ENCODE peak calls at places on chromosomes 5 and 9, in five cellular contexts. V is GM12878, Z is H1, E is SK-N-SH, B is HCT116. G is an unnamed sample.

GRCh38 chr9:130847306-130848217 is 12.5 kb downstream of the ABL1 start:
- DNase-seq in V (no peak), Z (no peak), E (peak; percentile 45), B (no peak), G (no peak)

GRCh38 chr5:54727874-54728273 is 210.3 kb downstream of the SNX18 start:
- DNase-seq in V (no peak), Z (no peak), E (no peak), B (no peak), G (no peak)

GRCh38 chr5:135213466-135214239 is 179.6 kb upstream of the PITX1 start:
- DNase-seq in V (no peak), Z (peak; percentile 39), E (no peak), B (no peak), G (no peak)

GRCh38 chr5:149439899-149440655 is 61.0 kb upstream of the IL17B start:
- DNase-seq in V (no peak), Z (no peak), E (peak; percentile 50), B (peak; percentile 95), G (peak; percentile 87)

GRCh38 chr5:171494452-171495121 is 75.1 kb downstream of the FGF18 start:
- DNase-seq in V (no peak), Z (peak; percentile 74), E (peak; percentile 86), B (peak; percentile 52), G (no peak)

GRCh38 chr5:90747175-90747574 is 188.6 kb downstream of the ADGRV1 start:
- DNase-seq in V (no peak), Z (no peak), E (no peak), B (peak; percentile 6), G (no peak)

GRCh38 chr9:121660367-121660766 is 8.9 kb downstream of the DAB2IP start:
- DNase-seq in V (no peak), Z (no peak), E (no peak), B (no peak), G (no peak)

GRCh38 chr5:159837860-159838259 is 78.4 kb upstream of the ADRA1B start:
- DNase-seq in V (no peak), Z (no peak), E (no peak), B (no peak), G (no peak)

GRCh38 chr5:135724475-135725065 is 109.9 kb upstream of the SLC25A48 start:
- DNase-seq in V (no peak), Z (no peak), E (no peak), B (no peak), G (no peak)

GRCh38 chr5:102663771-102664530 is 91.2 kb upstream of the PAM start:
- DNase-seq in V (no peak), Z (no peak), E (no peak), B (no peak), G (no peak)

GRCh38 chr5:150163547-150164059 is 3.0 kb upstream of the CDX1 start:
- DNase-seq in V (no peak), Z (no peak), E (no peak), B (no peak), G (no peak)

GRCh38 chr5:116756531-116756930 is 181.9 kb upstream of the SEMA6A start:
- DNase-seq in V (no peak), Z (no peak), E (no peak), B (no peak), G (no peak)

GRCh38 chr5:91361055-91361701 is 21.9 kb downstream of the ARRDC3 start:
- DNase-seq in V (peak; percentile 49), Z (no peak), E (no peak), B (no peak), G (no peak)

GRCh38 chr5:81631124-81631523 is 119.8 kb downstream of the SSBP2 start:
- DNase-seq in V (peak; percentile 51), Z (no peak), E (no peak), B (no peak), G (no peak)

GRCh38 chr5:44632344-44632743 is 176.4 kb upstream of the MRPS30 start:
- DNase-seq in V (no peak), Z (no peak), E (no peak), B (no peak), G (no peak)

GRCh38 chr5:759781-760362 is 24.7 kb downstream of the ZDHHC11B start:
- DNase-seq in V (no peak), Z (no peak), E (peak; percentile 37), B (no peak), G (no peak)

GRCh38 chr9:92328225-92328624 is 2.5 kb downstream of the CENPP start:
- DNase-seq in V (no peak), Z (no peak), E (peak; percentile 51), B (peak; percentile 42), G (peak; percentile 26)

GRCh38 chr5:124060413-124061095 is 548.6 kb downstream of the CSNK1G3 start:
- DNase-seq in V (no peak), Z (no peak), E (no peak), B (no peak), G (no peak)

GRCh38 chr9:1707291-1707690 is 307.9 kb upstream of the SMARCA2 start:
- DNase-seq in V (no peak), Z (no peak), E (no peak), B (no peak), G (no peak)

DNA sequence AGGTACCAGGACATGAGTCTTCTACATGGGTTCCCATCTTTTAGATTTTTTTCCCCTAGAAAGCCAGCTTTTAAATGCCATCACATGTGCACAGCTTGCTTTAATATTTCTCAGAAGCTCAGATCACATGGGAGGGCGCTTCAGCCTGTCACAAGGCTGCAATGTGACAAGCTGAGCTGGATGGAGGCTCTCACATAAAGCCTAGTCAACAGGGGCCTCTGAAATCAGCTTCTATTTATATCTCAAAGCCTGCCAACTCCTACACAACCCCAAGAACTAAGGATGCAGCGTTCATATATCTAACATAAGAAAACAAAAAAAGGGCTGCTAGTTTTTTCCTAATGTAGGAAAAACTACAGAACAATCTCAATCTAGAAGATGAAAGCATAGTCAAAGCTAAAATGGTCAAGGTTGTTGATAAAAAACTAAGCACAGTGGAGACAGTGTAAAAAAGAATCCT is 2.3 kb downstream of the ZFAND5 start:
- DNase-seq in V (peak; percentile 41), Z (no peak), E (peak; percentile 20), B (no peak), G (peak; percentile 49)
- TF ChIP-seq JUND in V (no peak), Z (no peak), E (no peak), B (no peak), G (no peak)

GRCh38 chr5:96067251-96067650 is 105.6 kb upstream of the ELL2 start:
- DNase-seq in V (no peak), Z (no peak), E (no peak), B (no peak), G (no peak)

GRCh38 chr5:96064905-96065304 is 103.3 kb upstream of the ELL2 start:
- DNase-seq in V (no peak), Z (no peak), E (no peak), B (no peak), G (no peak)

GRCh38 chr5:96067902-96068614 is 106.4 kb upstream of the ELL2 start:
- DNase-seq in V (no peak), Z (no peak), E (no peak), B (peak; percentile 77), G (peak; percentile 10)

GRCh38 chr5:96065577-96066385 is 104.1 kb upstream of the ELL2 start:
- DNase-seq in V (no peak), Z (no peak), E (no peak), B (no peak), G (no peak)

GRCh38 chr5:96066386-96066719 is 104.7 kb upstream of the ELL2 start:
- DNase-seq in V (no peak), Z (no peak), E (no peak), B (no peak), G (no peak)
- TF ChIP-seq JUND in V (no peak), Z (no peak), E (no peak), B (no peak), G (no peak)

DNA sequence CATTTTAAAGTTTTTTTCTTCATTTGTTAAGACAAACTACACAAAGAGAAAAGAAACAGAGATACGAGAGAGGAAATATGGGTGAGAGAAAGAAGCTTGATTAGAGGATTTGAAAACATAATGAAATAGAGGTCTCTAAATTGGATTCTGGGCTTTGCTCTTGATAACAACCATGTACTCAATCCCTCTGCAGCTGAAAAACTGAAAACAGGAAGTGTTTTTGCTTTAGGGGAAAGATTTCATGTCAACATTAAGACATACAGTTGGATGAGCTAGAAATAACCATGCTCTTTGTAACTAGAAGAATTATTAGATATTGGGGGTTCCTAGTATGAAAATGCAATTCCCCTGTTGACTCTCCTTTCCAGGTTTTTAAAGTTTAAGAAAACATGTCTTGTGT is 21.9 kb downstream of the CRHBP start:
- DNase-seq in V (no peak), Z (no peak), E (no peak), B (no peak), G (no peak)
- TF ChIP-seq JUND in V (no peak), Z (no peak), E (no peak), B (no peak), G (no peak)

GRCh38 chr5:122605236-122605635 is 169.6 kb upstream of the SNX2 start:
- DNase-seq in V (no peak), Z (no peak), E (no peak), B (no peak), G (no peak)

GRCh38 chr5:122602700-122603099 is 172.2 kb upstream of the SNX2 start:
- DNase-seq in V (no peak), Z (no peak), E (no peak), B (no peak), G (no peak)

GRCh38 chr5:122599000-122599399 is 175.9 kb upstream of the SNX2 start:
- DNase-seq in V (no peak), Z (no peak), E (no peak), B (no peak), G (no peak)

DNA sequence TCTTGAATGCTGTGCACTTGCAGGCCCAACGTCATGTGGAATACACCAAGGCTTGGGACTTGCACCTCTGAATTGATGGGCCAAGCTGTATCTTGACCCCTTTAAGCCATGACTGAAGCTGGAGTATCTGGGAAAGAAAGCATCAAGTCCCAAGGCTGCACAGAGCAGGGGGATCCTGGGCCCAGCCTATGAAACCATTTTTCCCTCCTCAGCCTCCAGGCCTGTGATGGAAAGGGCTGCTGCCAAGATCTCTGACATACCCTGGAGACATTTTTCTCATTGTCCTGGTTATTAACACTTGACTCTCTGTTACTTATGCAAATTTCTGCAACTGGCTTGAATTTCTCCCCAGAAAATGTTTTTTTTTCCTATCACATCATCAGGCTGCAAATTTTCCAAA is 174.0 kb upstream of the SNX2 start:
- DNase-seq in V (no peak), Z (no peak), E (no peak), B (no peak), G (no peak)
- TF ChIP-seq JUND in V (no peak), Z (no peak), E (no peak), B (no peak), G (no peak)

GRCh38 chr5:72042097-72042496 is 65.2 kb upstream of the MAP1B start:
- DNase-seq in V (no peak), Z (no peak), E (no peak), B (no peak), G (no peak)

GRCh38 chr5:72040513-72040912 is 66.8 kb upstream of the MAP1B start:
- DNase-seq in V (no peak), Z (no peak), E (no peak), B (no peak), G (no peak)

GRCh38 chr5:72041643-72042042 is 65.6 kb upstream of the MAP1B start:
- DNase-seq in V (no peak), Z (no peak), E (no peak), B (no peak), G (no peak)

GRCh38 chr5:72046106-72046505 is 61.2 kb upstream of the MAP1B start:
- DNase-seq in V (no peak), Z (no peak), E (no peak), B (no peak), G (no peak)
- TF ChIP-seq JUND in V (no peak), Z (no peak), E (no peak), B (no peak), G (no peak)

G was measured in T47D.